ENCODE peak calls at places on chromosome 19, in seven cellular contexts. I is tibial nerve, B is OCI-LY7, M is progenitor cell of endocrine pancreas, N is activated B cell treated with CpG ODN at 0.5 μM for 24 hours, J is PC-3, O is choroid plexus epithelial cell. T is an unnamed sample.

GRCh38 chr19:30535011-30535410 is 162.8 kb downstream of the ZNF536 start:
- DNase-seq in I (no peak), B (no peak), M (no peak), N (no peak), J (no peak), O (no peak), T (no peak)

GRCh38 chr19:30131722-30132291 is 189.8 kb downstream of the URI1 start:
- DNase-seq in I (no peak), B (no peak), M (no peak), N (no peak), J (no peak), O (no peak), T (no peak)

GRCh38 chr19:18879579-18880373 is 16.2 kb downstream of the CERS1 start:
- DNase-seq in I (no peak), B (peak), M (no peak), N (no peak), J (peak), O (peak), T (no peak)

GRCh38 chr19:48635263-48635965 is 1.8 kb downstream of the DBP start:
- DNase-seq in I (peak), B (peak), M (no peak), N (peak), J (peak), O (no peak), T (peak)

GRCh38 chr19:41868120-41868988 is 8.3 kb downstream of the RPS19 start:
- DNase-seq in I (no peak), B (no peak), M (no peak), N (no peak), J (no peak), O (no peak), T (no peak)

GRCh38 chr19:40673377-40673776 is 17.1 kb downstream of the NUMBL start:
- DNase-seq in I (no peak), B (no peak), M (no peak), N (no peak), J (no peak), O (no peak), T (no peak)

GRCh38 chr19:17205237-17206140 is 9.7 kb upstream of the USE1 start:
- DNase-seq in I (no peak), B (peak), M (peak), N (peak), J (peak), O (peak), T (no peak)

GRCh38 chr19:35254341-35255297 is 5.8 kb downstream of the LSR start:
- DNase-seq in I (no peak), B (no peak), M (no peak), N (no peak), J (no peak), O (no peak), T (no peak)

GRCh38 chr19:41411682-41412265 is 14.2 kb downstream of the BCKDHA start:
- DNase-seq in I (no peak), B (no peak), M (no peak), N (no peak), J (no peak), O (no peak), T (no peak)

GRCh38 chr19:41705393-41706174 is 2.8 kb upstream of the CEACAM5 start:
- DNase-seq in I (no peak), B (peak), M (no peak), N (peak), J (peak), O (peak), T (peak)

GRCh38 chr19:33383722-33384292 is 10.3 kb downstream of the CEBPG start:
- DNase-seq in I (no peak), B (no peak), M (no peak), N (no peak), J (no peak), O (no peak), T (no peak)

GRCh38 chr19:39409207-39409885 is 2.7 kb downstream of the ZFP36 start:
- DNase-seq in I (peak), B (peak), M (peak), N (peak), J (peak), O (peak), T (peak)

GRCh38 chr19:6464070-6464873 is at the start of gene CRB3:
- DNase-seq in I (no peak), B (no peak), M (peak), N (no peak), J (peak), O (no peak), T (peak)

GRCh38 chr19:40054632-40055031 is 1.4 kb downstream of the ZNF780B start:
- DNase-seq in I (no peak), B (no peak), M (no peak), N (no peak), J (no peak), O (no peak), T (no peak)

GRCh38 chr19:17026041-17026658 is 460 bp downstream of the CPAMD8 start:
- DNase-seq in I (no peak), B (no peak), M (peak), N (no peak), J (no peak), O (peak), T (no peak)

GRCh38 chr19:47459477-47459876 is 12.2 kb downstream of the SLC8A2 start:
- DNase-seq in I (no peak), B (no peak), M (no peak), N (no peak), J (no peak), O (no peak), T (no peak)

GRCh38 chr19:35557539-35558399 is 5.7 kb downstream of the ATP4A start:
- DNase-seq in I (no peak), B (peak), M (peak), N (peak), J (no peak), O (peak), T (peak)

GRCh38 chr19:11198769-11199469 is 1.6 kb upstream of the KANK2 start:
- DNase-seq in I (no peak), B (no peak), M (no peak), N (no peak), J (no peak), O (no peak), T (no peak)

GRCh38 chr19:17289489-17289888 is 7.8 kb downstream of the ANKLE1 start:
- DNase-seq in I (no peak), B (peak), M (peak), N (peak), J (peak), O (peak), T (peak)

GRCh38 chr19:27684293-27684692 is 1528.7 kb downstream of the UQCRFS1 start:
- DNase-seq in I (no peak), B (no peak), M (no peak), N (no peak), J (no peak), O (no peak), T (no peak)

GRCh38 chr19:5593245-5593962 is 25.7 kb upstream of the TINCR start:
- DNase-seq in I (no peak), B (no peak), M (no peak), N (no peak), J (no peak), O (no peak), T (no peak)

GRCh38 chr19:31554360-31554759 is 205.1 kb upstream of the TSHZ3 start:
- DNase-seq in I (peak), B (no peak), M (no peak), N (no peak), J (no peak), O (no peak), T (no peak)

GRCh38 chr19:19366691-19367396 is 38.6 kb upstream of the GATAD2A start:
- DNase-seq in I (peak), B (peak), M (peak), N (peak), J (peak), O (peak), T (peak)

GRCh38 chr19:2820112-2820702 is 539 bp downstream of the ZNF554 start:
- DNase-seq in I (no peak), B (peak), M (no peak), N (no peak), J (no peak), O (no peak), T (no peak)

GRCh38 chr19:55116232-55117062 is 990 bp downstream of the PPP1R12C start:
- DNase-seq in I (peak), B (peak), M (no peak), N (peak), J (peak), O (peak), T (peak)

GRCh38 chr19:19079571-19079970 is 15.8 kb downstream of the SLC25A42 start:
- DNase-seq in I (no peak), B (no peak), M (no peak), N (no peak), J (no peak), O (no peak), T (no peak)

GRCh38 chr19:37933965-37934364 is 27.0 kb downstream of the SIPA1L3 start:
- DNase-seq in I (no peak), B (no peak), M (no peak), N (no peak), J (no peak), O (peak), T (no peak)

GRCh38 chr19:37930416-37930815 is 23.4 kb downstream of the SIPA1L3 start:
- DNase-seq in I (no peak), B (no peak), M (no peak), N (no peak), J (peak), O (peak), T (no peak)

GRCh38 chr19:37932985-37933953 is 26.3 kb downstream of the SIPA1L3 start:
- DNase-seq in I (no peak), B (no peak), M (no peak), N (no peak), J (peak), O (peak), T (no peak)

GRCh38 chr19:37929512-37929911 is 22.5 kb downstream of the SIPA1L3 start:
- DNase-seq in I (no peak), B (peak), M (no peak), N (no peak), J (no peak), O (no peak), T (no peak)

GRCh38 chr19:37931941-37932655 is 25.1 kb downstream of the SIPA1L3 start:
- DNase-seq in I (no peak), B (peak), M (peak), N (peak), J (peak), O (peak), T (peak)
- TF ChIP-seq CTCF in I (no peak), B (peak), M (peak), N (no peak), J (no peak), O (peak), T (no peak)

DNA sequence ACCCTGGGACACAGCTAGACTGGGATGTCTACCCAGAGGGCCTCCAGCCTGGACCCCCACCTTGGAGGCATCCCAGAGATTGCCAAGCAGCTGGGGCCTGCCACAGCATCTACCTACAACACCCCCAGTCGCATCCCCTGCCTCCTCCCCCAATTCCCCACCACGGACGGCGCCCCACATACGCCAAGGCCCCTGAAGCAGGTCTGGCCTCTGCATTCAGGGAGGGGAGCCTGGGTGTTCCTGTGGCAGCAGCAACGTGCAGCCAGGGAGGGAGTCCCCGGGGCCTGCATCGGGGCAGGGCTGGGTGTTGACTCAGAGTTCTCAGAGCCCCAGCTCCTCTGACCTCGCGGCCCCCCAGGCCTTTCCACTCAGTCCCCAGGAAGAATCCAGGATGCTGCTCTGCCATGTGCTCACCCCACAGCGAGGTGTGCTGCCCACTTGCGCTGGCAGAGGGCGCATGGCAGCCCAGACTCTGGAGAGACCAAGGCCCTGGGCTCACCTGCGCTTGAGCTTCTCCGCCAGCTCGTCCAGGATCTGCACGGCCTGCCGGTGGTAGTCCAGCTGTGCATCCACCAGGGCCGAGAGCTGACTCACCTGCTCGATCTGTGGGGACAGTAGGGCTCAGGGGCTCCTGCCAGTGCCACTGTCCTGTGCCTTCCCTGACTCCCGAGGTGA is 19.6 kb downstream of the MPND start:
- DNase-seq in I (no peak), B (peak), M (no peak), N (no peak), J (peak), O (no peak), T (no peak)
- TF ChIP-seq CTCF in I (no peak), B (peak), M (no peak), N (no peak), J (peak), O (peak), T (no peak)

GRCh38 chr19:50735869-50736268 is 12.7 kb downstream of the CLEC11A start:
- DNase-seq in I (no peak), B (no peak), M (no peak), N (no peak), J (no peak), O (no peak), T (no peak)
- TF ChIP-seq CTCF in I (no peak), B (no peak), M (no peak), N (no peak), J (no peak), O (no peak), T (no peak)

DNA sequence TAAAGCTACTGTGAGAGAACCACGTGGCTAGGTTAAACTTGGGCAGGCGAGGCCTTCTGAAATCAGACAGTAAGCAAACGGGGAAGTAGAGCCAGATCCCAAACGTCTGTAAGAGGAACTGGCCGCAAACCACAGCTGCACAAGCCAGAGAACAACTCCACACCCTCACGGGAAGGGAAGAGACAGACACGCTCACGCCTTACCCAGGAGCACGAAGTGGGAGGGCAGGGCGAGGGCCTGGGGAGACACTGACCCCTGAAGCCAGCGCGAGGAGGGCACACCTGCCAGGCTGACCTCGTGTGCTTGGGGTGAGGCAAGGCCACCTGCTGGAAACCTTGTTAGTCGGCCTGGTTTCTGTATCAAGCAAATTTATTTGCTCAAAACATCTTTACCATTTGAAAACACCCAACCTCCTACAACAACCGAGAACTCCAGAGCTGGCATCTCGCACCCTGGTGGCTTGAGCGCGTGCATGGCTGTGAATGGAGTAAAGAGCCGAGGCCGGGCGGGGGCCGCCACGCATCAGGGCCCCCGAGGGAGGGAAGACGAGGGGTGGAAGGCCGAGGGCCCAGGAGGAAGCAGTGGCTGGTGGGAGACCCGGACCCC is 7.3 kb downstream of the POLR2E start:
- DNase-seq in I (peak), B (peak), M (no peak), N (peak), J (no peak), O (no peak), T (no peak)
- TF ChIP-seq CTCF in I (no peak), B (peak), M (no peak), N (no peak), J (no peak), O (no peak), T (no peak)

GRCh38 chr19:3899531-3900294 is 19.2 kb downstream of the ATCAY start:
- DNase-seq in I (peak), B (no peak), M (no peak), N (no peak), J (peak), O (no peak), T (no peak)

GRCh38 chr19:3908266-3909054 is 24.4 kb upstream of the NMRK2 start:
- DNase-seq in I (no peak), B (no peak), M (no peak), N (no peak), J (no peak), O (no peak), T (no peak)

GRCh38 chr19:3907626-3908265 is 25.1 kb upstream of the NMRK2 start:
- DNase-seq in I (no peak), B (no peak), M (no peak), N (no peak), J (no peak), O (no peak), T (no peak)

GRCh38 chr19:3902317-3902973 is 22.0 kb downstream of the ATCAY start:
- DNase-seq in I (no peak), B (no peak), M (no peak), N (no peak), J (no peak), O (no peak), T (no peak)

DNA sequence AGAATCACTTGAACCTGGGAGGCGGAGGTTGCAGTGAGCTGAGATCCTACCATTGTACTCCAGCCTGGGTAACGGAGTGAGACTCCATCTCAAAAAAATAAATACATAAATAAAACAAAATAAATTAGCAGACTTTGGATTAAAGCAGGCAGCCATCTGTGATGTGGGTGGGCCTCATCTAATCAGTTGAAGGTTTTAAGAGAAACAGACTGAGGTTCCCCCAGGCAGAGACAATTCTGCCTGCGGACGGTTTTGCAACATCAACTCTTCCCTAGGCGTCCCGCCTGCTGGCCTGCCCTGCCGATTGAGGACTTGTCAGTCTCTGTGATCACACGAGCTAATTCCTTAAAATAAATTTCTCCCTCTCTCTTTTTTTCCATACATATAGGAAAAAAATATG is 23.7 kb downstream of the ATCAY start:
- DNase-seq in I (no peak), B (no peak), M (no peak), N (no peak), J (no peak), O (no peak), T (no peak)
- TF ChIP-seq CTCF in I (no peak), B (no peak), M (no peak), N (no peak), J (no peak), O (no peak), T (no peak)